ENCODE peak calls at places on chromosomes 11 and 22, in five cellular contexts. L, A, C, S and Y are unnamed samples.

GRCh38 chr11:114140826-114141225 is 81.3 kb downstream of the ZBTB16 start:
- DNase-seq in L (no peak), A (no peak), C (no peak), S (no peak), Y (no peak)

GRCh38 chr11:132456735-132457328 is 1075.5 kb downstream of the OPCML start:
- DNase-seq in L (no peak), A (no peak), C (no peak), S (no peak), Y (no peak)

GRCh38 chr11:11010624-11011127 is 152.8 kb upstream of the ZBED5 start:
- DNase-seq in L (no peak), A (peak), C (peak), S (peak), Y (no peak)

GRCh38 chr22:28505416-28506156 is 174.1 kb downstream of the TTC28 start:
- DNase-seq in L (no peak), A (peak), C (peak), S (no peak), Y (no peak)

GRCh38 chr22:36131907-36132306 is 28.6 kb downstream of the APOL3 start:
- DNase-seq in L (no peak), A (no peak), C (no peak), S (no peak), Y (no peak)

GRCh38 chr11:4071828-4072421 is 22.7 kb upstream of the RRM1 start:
- DNase-seq in L (no peak), A (no peak), C (no peak), S (no peak), Y (no peak)

GRCh38 chr22:43376765-43377485 is 33.8 kb upstream of the SCUBE1 start:
- DNase-seq in L (no peak), A (no peak), C (no peak), S (no peak), Y (no peak)

GRCh38 chr11:119907122-119907933 is 178.3 kb upstream of the NECTIN1 start:
- DNase-seq in L (no peak), A (no peak), C (no peak), S (no peak), Y (no peak)

GRCh38 chr11:44223261-44223660 is 86.7 kb downstream of the ALX4 start:
- DNase-seq in L (no peak), A (no peak), C (no peak), S (peak), Y (no peak)

GRCh38 chr11:18720811-18721575 is 5.0 kb downstream of the IGSF22 start:
- DNase-seq in L (peak), A (peak), C (peak), S (peak), Y (peak)

GRCh38 chr11:22491826-22492225 is 133.8 kb downstream of the FANCF start:
- DNase-seq in L (no peak), A (no peak), C (no peak), S (no peak), Y (no peak)

GRCh38 chr22:27796829-27797792 is 4.4 kb downstream of the MN1 start:
- DNase-seq in L (no peak), A (no peak), C (no peak), S (no peak), Y (no peak)

GRCh38 chr11:76787271-76787670 is 4.1 kb downstream of the TSKU start:
- DNase-seq in L (no peak), A (no peak), C (no peak), S (no peak), Y (peak)

GRCh38 chr22:21887841-21888240 is 20.4 kb upstream of the MAPK1 start:
- DNase-seq in L (no peak), A (no peak), C (no peak), S (no peak), Y (no peak)